ENCODE peak calls at places on chromosomes 3 and 15, in four cellular contexts. B is memory B cell, H is lung, R is T-helper 2 cell. D is an unnamed sample.

GRCh38 chr3:52339612-52340011 is 23.5 kb downstream of the DNAH1 start:
- DNase-seq in H (no peak), B (peak; percentile 40), R (peak; percentile 61), D (peak; percentile 77)

GRCh38 chr15:85792102-85792731 is 2.5 kb downstream of the KLHL25 start:
- DNase-seq in B (no peak), H (no peak), R (no peak), D (no peak)

GRCh38 chr3:18249126-18249525 is 176.0 kb downstream of the SATB1 start:
- DNase-seq in H (no peak), R (no peak), B (no peak), D (no peak)

GRCh38 chr3:109640146-109640652 is 302.9 kb upstream of the DPPA4 start:
- DNase-seq in H (no peak), B (no peak), R (no peak), D (no peak)

GRCh38 chr3:106688463-106688862 is 688.8 kb upstream of the CCDC54 start:
- DNase-seq in R (no peak), H (no peak), B (no peak), D (no peak)

GRCh38 chr3:131712662-131713061 is 209.9 kb upstream of the MRPL3 start:
- DNase-seq in R (no peak), H (no peak), B (no peak), D (no peak)

GRCh38 chr3:175398676-175399075 is 539.5 kb downstream of the NAALADL2 start:
- DNase-seq in B (no peak), R (no peak), H (no peak), D (no peak)

GRCh38 chr3:8848696-8849131 is 79.3 kb upstream of the OXTR start:
- DNase-seq in B (no peak), H (no peak), R (no peak), D (no peak)

GRCh38 chr3:141379250-141379872 is 11.1 kb downstream of the ZBTB38 start:
- DNase-seq in R (peak; percentile 27), H (no peak), B (no peak), D (no peak)

GRCh38 chr3:152260026-152260425 is 8.7 kb upstream of the MBNL1 start:
- DNase-seq in B (no peak), H (no peak), R (no peak), D (no peak)

GRCh38 chr15:77027697-77028450 is 32.9 kb downstream of the PSTPIP1 start:
- DNase-seq in H (no peak), R (no peak), B (no peak), D (no peak)

D was measured in cerebellum.